ENCODE peak calls at places on chromosomes 6 and 20, in seven cellular contexts. N, Q, L, S, M, X and T are unnamed samples.

GRCh38 chr20:21995461-21995860 is 290.0 kb downstream of the PAX1 start:
- DNase-seq in N (no peak), Q (no peak), L (no peak), S (no peak), M (no peak), X (no peak), T (no peak)

GRCh38 chr20:23081263-23081811 is 4.8 kb downstream of the CD93 start:
- DNase-seq in N (no peak), Q (no peak), L (no peak), S (no peak), M (no peak), X (no peak), T (no peak)

GRCh38 chr20:25632940-25633790 is 9.4 kb upstream of the NANP start:
- DNase-seq in N (no peak), Q (no peak), L (no peak), S (no peak), M (no peak), X (no peak), T (no peak)

GRCh38 chr6:124148225-124148624 is 344.6 kb downstream of the NKAIN2 start:
- DNase-seq in N (no peak), Q (no peak), L (no peak), S (no peak), M (no peak), X (no peak), T (no peak)

GRCh38 chr6:33772902-33773472 is 15.9 kb downstream of the LEMD2 start:
- DNase-seq in N (no peak), Q (no peak), L (no peak), S (no peak), M (no peak), X (no peak), T (no peak)

GRCh38 chr6:23692184-23692583 is 433.8 kb upstream of the NRSN1 start:
- DNase-seq in N (no peak), Q (no peak), L (no peak), S (no peak), M (no peak), X (no peak), T (no peak)

GRCh38 chr6:136923116-136923953 is 1.2 kb downstream of the SLC35D3 start:
- DNase-seq in N (no peak), Q (no peak), L (no peak), S (no peak), M (peak), X (no peak), T (no peak)

GRCh38 chr6:137309078-137309762 is 90.0 kb upstream of the IFNGR1 start:
- DNase-seq in N (peak), Q (peak), L (peak), S (peak), M (peak), X (peak), T (peak)

GRCh38 chr20:64102647-64103354 is 4.6 kb downstream of the NPBWR2 start:
- DNase-seq in N (no peak), Q (no peak), L (no peak), S (no peak), M (no peak), X (no peak), T (no peak)

GRCh38 chr6:147546501-147547368 is 38.2 kb downstream of the SAMD5 start:
- DNase-seq in N (no peak), Q (no peak), L (no peak), S (no peak), M (no peak), X (no peak), T (no peak)

GRCh38 chr6:158039571-158040050 is 57.9 kb downstream of the SYNJ2 start:
- DNase-seq in N (peak), Q (no peak), L (no peak), S (no peak), M (no peak), X (peak), T (no peak)

GRCh38 chr20:9985773-9986172 is 49.0 kb upstream of the ANKEF1 start:
- DNase-seq in N (no peak), Q (no peak), L (no peak), S (no peak), M (no peak), X (no peak), T (no peak)

GRCh38 chr20:34774886-34775285 is 50.6 kb downstream of the NCOA6 start:
- DNase-seq in N (no peak), Q (no peak), L (no peak), S (no peak), M (no peak), X (no peak), T (no peak)

GRCh38 chr6:138526822-138527235 is 27.5 kb upstream of the NHSL1 start:
- DNase-seq in N (no peak), Q (no peak), L (no peak), S (no peak), M (no peak), X (no peak), T (no peak)

GRCh38 chr6:134097114-134097707 is 44.8 kb upstream of the SLC2A12 start:
- DNase-seq in N (peak), Q (peak), L (peak), S (peak), M (peak), X (no peak), T (no peak)

GRCh38 chr20:14761903-14762302 is 424.5 kb upstream of the FLRT3 start:
- DNase-seq in N (no peak), Q (no peak), L (no peak), S (no peak), M (no peak), X (no peak), T (peak)

GRCh38 chr6:132648828-132649227 is 10.2 kb downstream of the TAAR1 start:
- DNase-seq in N (no peak), Q (no peak), L (no peak), S (no peak), M (no peak), X (no peak), T (no peak)

GRCh38 chr6:142566628-142567396 is 265.0 kb downstream of the ADGRG6 start:
- DNase-seq in N (peak), Q (peak), L (peak), S (peak), M (peak), X (no peak), T (peak)

GRCh38 chr6:52573295-52573694 is 3.6 kb downstream of the TRAM2 start:
- DNase-seq in N (no peak), Q (no peak), L (no peak), S (no peak), M (no peak), X (no peak), T (no peak)

GRCh38 chr20:7993703-7994102 is 25.9 kb downstream of the TMX4 start:
- DNase-seq in N (no peak), Q (no peak), L (no peak), S (no peak), M (no peak), X (no peak), T (no peak)

DNA sequence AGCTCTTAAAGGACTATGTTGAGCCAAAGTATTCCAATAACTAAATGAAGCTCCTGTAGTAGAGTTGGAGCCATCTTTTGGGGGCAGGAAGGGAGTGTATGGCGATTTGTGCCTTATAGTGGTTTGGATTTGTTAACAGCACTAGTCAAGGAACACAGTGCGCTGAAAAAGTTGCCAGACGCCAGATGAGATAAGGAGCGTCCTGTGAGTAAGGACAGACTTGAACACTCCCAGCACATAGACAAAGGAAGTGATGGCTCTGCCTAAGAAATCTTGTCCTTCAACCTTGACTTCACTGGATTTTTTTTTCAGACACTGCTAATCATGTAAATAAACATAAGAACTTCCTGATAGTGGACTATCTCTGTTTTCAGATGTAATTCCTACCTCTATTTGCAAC is 136.9 kb downstream of the TRMT11 start:
- DNase-seq in N (no peak), Q (no peak), L (no peak), S (no peak), M (no peak), X (no peak), T (no peak)
- TF ChIP-seq EP300 in N (no peak), Q (no peak), L (no peak), S (no peak), M (no peak), X (no peak), T (no peak)

DNA sequence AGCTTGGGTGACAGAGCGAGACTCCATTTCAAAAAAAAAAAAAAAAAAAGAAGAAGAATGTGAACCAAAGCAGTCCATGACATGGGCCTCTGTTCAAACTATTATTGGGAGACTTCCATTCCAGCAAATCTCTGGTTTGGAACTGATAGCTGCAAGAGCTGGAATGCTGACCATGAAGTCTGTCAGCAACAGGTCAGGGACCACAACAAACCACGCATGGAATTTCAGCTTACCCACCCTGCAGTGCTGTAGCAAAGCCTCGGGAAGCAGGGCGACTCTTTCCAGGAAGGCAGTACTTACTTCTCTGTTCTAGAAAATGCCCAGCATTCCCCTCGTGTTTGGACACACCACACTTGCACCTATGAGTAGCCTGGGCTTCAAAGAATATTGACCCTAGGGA is 34.1 kb upstream of the TBC1D7 start:
- DNase-seq in N (no peak), Q (no peak), L (no peak), S (no peak), M (no peak), X (no peak), T (no peak)
- TF ChIP-seq EP300 in N (no peak), Q (no peak), L (no peak), S (no peak), M (no peak), X (no peak), T (no peak)

DNA sequence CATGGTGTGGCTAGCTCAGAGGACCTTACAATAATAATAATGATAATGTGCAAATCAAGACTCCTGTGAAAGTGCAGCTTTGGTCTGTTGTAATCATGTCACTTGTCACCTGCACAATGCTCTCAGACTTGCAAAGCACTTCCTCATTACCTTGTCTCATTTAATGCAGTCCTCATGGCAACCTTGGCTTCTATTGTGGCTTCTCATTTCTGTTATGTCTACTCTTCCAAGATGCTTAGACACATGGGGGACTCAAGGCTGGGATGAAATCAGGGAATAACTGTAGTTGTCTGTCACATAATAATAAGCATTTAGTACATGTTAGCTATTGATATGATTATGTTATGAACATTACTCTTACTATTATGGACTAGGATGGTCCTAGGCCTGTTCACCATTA is 484.2 kb downstream of the PTPRT start:
- DNase-seq in N (no peak), Q (no peak), L (no peak), S (no peak), M (no peak), X (no peak), T (no peak)
- TF ChIP-seq EP300 in N (no peak), Q (no peak), L (no peak), S (no peak), M (no peak), X (no peak), T (no peak)

DNA sequence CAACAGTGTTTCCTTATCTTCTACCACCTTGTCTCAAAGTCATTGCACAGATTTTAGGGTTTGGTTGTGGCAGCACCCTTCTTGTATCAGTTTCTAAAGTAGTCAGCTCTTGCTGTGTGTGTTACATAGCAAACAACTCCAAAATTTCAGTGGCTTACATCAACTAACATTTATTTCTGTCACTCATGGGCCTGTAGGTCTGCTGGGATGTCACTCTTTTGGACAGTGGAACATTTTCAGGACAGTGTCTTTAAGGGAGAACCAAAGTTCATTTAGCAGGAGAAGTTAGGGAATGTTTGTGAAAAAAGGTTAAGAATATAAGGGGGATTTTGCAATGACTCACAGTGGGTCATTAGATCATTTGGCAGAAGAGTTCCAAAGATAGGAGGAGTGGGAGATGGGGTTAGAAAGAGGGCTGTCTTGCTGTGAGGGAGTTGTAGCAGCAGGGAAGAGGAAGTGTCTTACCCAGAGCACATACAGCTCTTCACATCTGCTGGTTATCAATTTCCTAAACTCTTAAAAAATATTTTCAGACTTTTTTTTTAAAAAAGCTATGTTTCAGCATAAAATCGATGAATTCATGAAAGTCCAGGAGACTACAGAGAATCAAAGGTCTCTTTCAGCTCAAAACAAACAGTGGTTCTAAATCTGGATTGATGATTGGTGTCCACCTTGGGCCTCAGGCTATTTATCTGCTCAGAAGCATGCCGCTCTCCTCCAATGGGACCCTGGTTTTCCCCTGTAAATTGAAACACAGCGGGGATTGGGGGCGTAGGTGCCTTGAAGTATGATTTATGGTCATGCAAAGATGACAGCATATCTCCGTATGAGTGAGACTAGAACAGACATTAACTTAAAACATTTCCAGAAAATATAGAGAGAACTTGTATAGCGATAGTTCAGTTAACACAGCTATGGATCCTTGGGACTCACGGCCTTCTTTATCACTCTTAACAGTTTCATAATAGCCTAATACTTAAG is 117.3 kb downstream of the B3GAT2 start:
- DNase-seq in N (no peak), Q (no peak), L (no peak), S (no peak), M (no peak), X (no peak), T (no peak)
- TF ChIP-seq EP300 in N (no peak), Q (no peak), L (no peak), S (no peak), M (no peak), X (no peak), T (no peak)

GRCh38 chr6:149854532-149854931 is 9.6 kb downstream of the LRP11 start:
- DNase-seq in N (peak), Q (peak), L (no peak), S (no peak), M (no peak), X (no peak), T (no peak)

GRCh38 chr6:149856256-149856994 is 7.7 kb downstream of the LRP11 start:
- DNase-seq in N (no peak), Q (no peak), L (no peak), S (no peak), M (no peak), X (no peak), T (no peak)

GRCh38 chr6:149852881-149853280 is 11.3 kb downstream of the LRP11 start:
- DNase-seq in N (no peak), Q (no peak), L (no peak), S (no peak), M (no peak), X (no peak), T (no peak)

GRCh38 chr6:149855741-149856140 is 8.4 kb downstream of the LRP11 start:
- DNase-seq in N (no peak), Q (no peak), L (no peak), S (no peak), M (no peak), X (no peak), T (no peak)

GRCh38 chr6:149855040-149855654 is 9.0 kb downstream of the LRP11 start:
- DNase-seq in N (peak), Q (peak), L (no peak), S (no peak), M (no peak), X (no peak), T (peak)
- TF ChIP-seq EP300 in N (peak), Q (no peak), L (no peak), S (no peak), M (no peak), X (no peak), T (no peak)